ENCODE peak calls at places on chromosome 3, in nine cellular contexts. W is amniotic stem cell; D is CD8-positive, alpha-beta memory T cell; S is left lung; N is NB4; H is neural crest cell; C is stimulated activated CD4-positive, alpha-beta T cell treated with anti-CD3 and anti-CD28 coated beads, Interleukin-15, amount 100 ng/mL, for 1 hour; A is AG20443; T is brain microvascular endothelial cell. E is an unnamed sample.

GRCh38 chr3:27680517-27681246 is 41.4 kb downstream of the EOMES start:
- DNase-seq in C (no peak), N (no peak), H (no peak), T (peak), S (no peak), D (no peak), W (no peak), A (no peak), E (no peak)

GRCh38 chr3:11482024-11482423 is 161.7 kb downstream of the VGLL4 start:
- DNase-seq in N (no peak), D (no peak), S (no peak), H (no peak), T (no peak), A (no peak), C (no peak), W (no peak), E (no peak)

GRCh38 chr3:171898192-171898591 is 55.0 kb downstream of the TMEM212 start:
- DNase-seq in W (no peak), S (no peak), H (no peak), N (no peak), D (no peak), A (no peak), C (no peak), T (no peak), E (no peak)

GRCh38 chr3:15556512-15556911 is 35.0 kb upstream of the COLQ start:
- DNase-seq in W (no peak), S (no peak), N (peak), H (no peak), A (no peak), T (no peak), D (no peak), C (no peak), E (no peak)

GRCh38 chr3:32817561-32818430 is at the start of gene TRIM71:
- DNase-seq in W (no peak), N (peak), A (no peak), D (no peak), H (no peak), T (no peak), C (no peak), S (no peak), E (no peak)

GRCh38 chr3:107916166-107916565 is 174.7 kb downstream of the CD47 start:
- DNase-seq in C (no peak), A (no peak), D (no peak), W (no peak), N (no peak), H (no peak), T (no peak), S (no peak), E (no peak)

GRCh38 chr3:297585-297984 is 101.0 kb downstream of the CHL1 start:
- DNase-seq in A (no peak), N (no peak), T (no peak), H (no peak), D (no peak), W (no peak), C (no peak), S (no peak), E (no peak)

GRCh38 chr3:71133874-71134273 is 449.7 kb downstream of the FOXP1 start:
- DNase-seq in C (no peak), W (no peak), N (no peak), A (no peak), T (no peak), H (no peak), D (no peak), S (no peak), E (no peak)

GRCh38 chr3:18481946-18482548 is 56.9 kb upstream of the SATB1 start:
- DNase-seq in S (no peak), C (no peak), A (no peak), H (no peak), N (no peak), T (peak), W (no peak), D (no peak), E (no peak)

GRCh38 chr3:127426444-127427168 is 138.8 kb upstream of the PRR20G start:
- DNase-seq in H (peak), C (no peak), A (no peak), W (no peak), D (no peak), N (no peak), S (no peak), T (no peak), E (no peak)

GRCh38 chr3:190036631-190037030 is 84.1 kb downstream of the P3H2 start:
- DNase-seq in S (no peak), C (no peak), A (no peak), N (no peak), T (peak), D (no peak), W (peak), H (no peak), E (peak)

GRCh38 chr3:112101946-112102345 is 15.8 kb downstream of the C3orf52 start:
- DNase-seq in W (peak), D (no peak), A (peak), S (no peak), T (peak), C (no peak), N (no peak), H (no peak), E (peak)

E was measured in HFFc6.